ENCODE peak calls at places on chromosomes 12 and 14, in seven cellular contexts. One of them, this sample, is unnamed.

GRCh38 chr12:131831021-131831571 is 2.9 kb downstream of the MMP17 start:
- DNase-seq in gastrocnemius medialis: no peak
- DNase-seq in suprapubic skin: peak; percentile 77
- DNase-seq in sigmoid colon: peak; percentile 66
- DNase-seq in iPS DF 6.9: no peak
- DNase-seq in mucosa of descending colon: no peak
- DNase-seq in heart right ventricle: no peak
- DNase-seq in this sample: no peak

GRCh38 chr14:93857081-93857480 is 68.8 kb upstream of the PRIMA1 start:
- DNase-seq in gastrocnemius medialis: no peak
- DNase-seq in suprapubic skin: no peak
- DNase-seq in sigmoid colon: no peak
- DNase-seq in iPS DF 6.9: no peak
- DNase-seq in mucosa of descending colon: no peak
- DNase-seq in heart right ventricle: no peak
- DNase-seq in this sample: no peak

GRCh38 chr12:30996255-30996654 is 69.7 kb downstream of the TSPAN11 start:
- DNase-seq in gastrocnemius medialis: peak; percentile 27
- DNase-seq in suprapubic skin: no peak
- DNase-seq in sigmoid colon: no peak
- DNase-seq in iPS DF 6.9: no peak
- DNase-seq in mucosa of descending colon: no peak
- DNase-seq in heart right ventricle: no peak
- DNase-seq in this sample: no peak

GRCh38 chr12:22855456-22855855 is 230.5 kb downstream of the ETNK1 start:
- DNase-seq in gastrocnemius medialis: no peak
- DNase-seq in suprapubic skin: no peak
- DNase-seq in sigmoid colon: no peak
- DNase-seq in iPS DF 6.9: no peak
- DNase-seq in mucosa of descending colon: no peak
- DNase-seq in heart right ventricle: no peak
- DNase-seq in this sample: no peak

GRCh38 chr14:72104011-72104613 is 171.9 kb downstream of the RGS6 start:
- DNase-seq in gastrocnemius medialis: no peak
- DNase-seq in suprapubic skin: no peak
- DNase-seq in sigmoid colon: no peak
- DNase-seq in iPS DF 6.9: peak; percentile 29
- DNase-seq in mucosa of descending colon: peak; percentile 12
- DNase-seq in heart right ventricle: peak; percentile 15
- DNase-seq in this sample: peak; percentile 26

GRCh38 chr12:54197037-54197909 is 8.5 kb upstream of the SMUG1 start:
- DNase-seq in gastrocnemius medialis: peak; percentile 95
- DNase-seq in suprapubic skin: no peak
- DNase-seq in sigmoid colon: no peak
- DNase-seq in iPS DF 6.9: no peak
- DNase-seq in mucosa of descending colon: no peak
- DNase-seq in heart right ventricle: no peak
- DNase-seq in this sample: no peak

GRCh38 chr14:89616425-89617141 is 199.6 kb upstream of the FOXN3 start:
- DNase-seq in gastrocnemius medialis: no peak
- DNase-seq in suprapubic skin: no peak
- DNase-seq in sigmoid colon: no peak
- DNase-seq in iPS DF 6.9: no peak
- DNase-seq in mucosa of descending colon: peak; percentile 48
- DNase-seq in heart right ventricle: no peak
- DNase-seq in this sample: peak; percentile 71

GRCh38 chr12:6078378-6079083 is 45.9 kb downstream of the VWF start:
- DNase-seq in gastrocnemius medialis: no peak
- DNase-seq in suprapubic skin: no peak
- DNase-seq in sigmoid colon: no peak
- DNase-seq in iPS DF 6.9: no peak
- DNase-seq in mucosa of descending colon: no peak
- DNase-seq in heart right ventricle: no peak
- DNase-seq in this sample: no peak

GRCh38 chr14:93725993-93726392 is 62.3 kb downstream of the PRIMA1 start:
- DNase-seq in gastrocnemius medialis: no peak
- DNase-seq in suprapubic skin: no peak
- DNase-seq in sigmoid colon: no peak
- DNase-seq in iPS DF 6.9: no peak
- DNase-seq in mucosa of descending colon: no peak
- DNase-seq in heart right ventricle: no peak
- DNase-seq in this sample: no peak

GRCh38 chr12:55492078-55492477 is at the start of gene OR6C68:
- DNase-seq in gastrocnemius medialis: no peak
- DNase-seq in suprapubic skin: no peak
- DNase-seq in sigmoid colon: no peak
- DNase-seq in iPS DF 6.9: no peak
- DNase-seq in mucosa of descending colon: no peak
- DNase-seq in heart right ventricle: no peak
- DNase-seq in this sample: no peak

GRCh38 chr12:14959916-14960315 is 1.5 kb downstream of the ARHGDIB start:
- DNase-seq in gastrocnemius medialis: no peak
- DNase-seq in suprapubic skin: no peak
- DNase-seq in sigmoid colon: no peak
- DNase-seq in iPS DF 6.9: no peak
- DNase-seq in mucosa of descending colon: no peak
- DNase-seq in heart right ventricle: no peak
- DNase-seq in this sample: no peak

GRCh38 chr12:14959463-14959862 is 1.9 kb downstream of the ARHGDIB start:
- DNase-seq in gastrocnemius medialis: no peak
- DNase-seq in suprapubic skin: no peak
- DNase-seq in sigmoid colon: no peak
- DNase-seq in iPS DF 6.9: no peak
- DNase-seq in mucosa of descending colon: no peak
- DNase-seq in heart right ventricle: no peak
- DNase-seq in this sample: no peak

GRCh38 chr12:14958361-14959125 is 2.9 kb downstream of the ARHGDIB start:
- DNase-seq in gastrocnemius medialis: no peak
- DNase-seq in suprapubic skin: no peak
- DNase-seq in sigmoid colon: no peak
- DNase-seq in iPS DF 6.9: no peak
- DNase-seq in mucosa of descending colon: no peak
- DNase-seq in heart right ventricle: no peak
- DNase-seq in this sample: no peak

GRCh38 chr12:14957769-14958168 is 3.6 kb downstream of the ARHGDIB start:
- DNase-seq in gastrocnemius medialis: no peak
- DNase-seq in suprapubic skin: no peak
- DNase-seq in sigmoid colon: no peak
- DNase-seq in iPS DF 6.9: no peak
- DNase-seq in mucosa of descending colon: no peak
- DNase-seq in heart right ventricle: no peak
- DNase-seq in this sample: no peak

GRCh38 chr12:14959126-14959440 is 2.3 kb downstream of the ARHGDIB start:
- DNase-seq in gastrocnemius medialis: no peak
- DNase-seq in suprapubic skin: no peak
- DNase-seq in sigmoid colon: no peak
- DNase-seq in iPS DF 6.9: no peak
- DNase-seq in mucosa of descending colon: no peak
- DNase-seq in heart right ventricle: no peak
- DNase-seq in this sample: no peak
- H3K4me3 ChIP-seq in gastrocnemius medialis: peak overlapping the region; percentile 18
- H3K4me3 ChIP-seq in suprapubic skin: peak overlapping the region; percentile 53
- H3K4me3 ChIP-seq in sigmoid colon: peak overlapping the region; percentile 42
- H3K4me3 ChIP-seq in iPS DF 6.9: no peak overlapping the region
- H3K4me3 ChIP-seq in mucosa of descending colon: no peak overlapping the region
- H3K4me3 ChIP-seq in heart right ventricle: no peak overlapping the region
- H3K4me3 ChIP-seq in this sample: peak overlapping the region; percentile 97

GRCh38 chr12:123762715-123763052 is 583 bp downstream of the DNAH10 start:
- DNase-seq in gastrocnemius medialis: no peak
- DNase-seq in suprapubic skin: no peak
- DNase-seq in sigmoid colon: peak; percentile 42
- DNase-seq in iPS DF 6.9: no peak
- DNase-seq in mucosa of descending colon: peak; percentile 13
- DNase-seq in heart right ventricle: no peak
- DNase-seq in this sample: no peak
- H3K4me3 ChIP-seq in gastrocnemius medialis: no peak overlapping the region
- H3K4me3 ChIP-seq in suprapubic skin: peak overlapping the region; percentile 54
- H3K4me3 ChIP-seq in sigmoid colon: peak overlapping the region; percentile 38
- H3K4me3 ChIP-seq in iPS DF 6.9: peak overlapping the region; percentile 38
- H3K4me3 ChIP-seq in mucosa of descending colon: no peak overlapping the region
- H3K4me3 ChIP-seq in heart right ventricle: no peak overlapping the region
- H3K4me3 ChIP-seq in this sample: no peak overlapping the region

DNA sequence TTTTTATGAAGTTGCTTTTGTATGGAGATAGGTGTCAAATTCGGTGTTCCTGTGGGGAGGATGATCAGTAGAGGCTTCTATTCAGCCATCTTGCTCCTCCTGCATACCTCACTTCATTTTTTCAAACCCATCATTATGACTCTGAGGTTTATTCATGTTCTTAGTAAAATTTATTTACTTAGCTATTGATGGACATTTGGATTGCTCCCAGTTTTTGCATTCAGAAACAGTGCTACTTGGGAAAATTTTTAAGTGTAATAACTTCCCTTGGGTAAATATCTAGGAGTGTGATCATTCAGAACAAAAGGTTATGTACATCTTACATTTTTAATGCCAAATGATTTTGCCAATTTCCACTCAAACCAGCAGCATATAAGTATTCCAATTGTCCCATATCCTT is 208.3 kb downstream of the SYNE2 start:
- DNase-seq in gastrocnemius medialis: no peak
- DNase-seq in suprapubic skin: no peak
- DNase-seq in sigmoid colon: no peak
- DNase-seq in iPS DF 6.9: no peak
- DNase-seq in mucosa of descending colon: no peak
- DNase-seq in heart right ventricle: no peak
- DNase-seq in this sample: no peak
- H3K4me3 ChIP-seq in gastrocnemius medialis: no peak overlapping the region
- H3K4me3 ChIP-seq in suprapubic skin: no peak overlapping the region
- H3K4me3 ChIP-seq in sigmoid colon: no peak overlapping the region
- H3K4me3 ChIP-seq in iPS DF 6.9: no peak overlapping the region
- H3K4me3 ChIP-seq in mucosa of descending colon: no peak overlapping the region
- H3K4me3 ChIP-seq in heart right ventricle: no peak overlapping the region
- H3K4me3 ChIP-seq in this sample: no peak overlapping the region

GRCh38 chr14:50394713-50395112 is 2.0 kb downstream of the CDKL1 start:
- DNase-seq in gastrocnemius medialis: no peak
- DNase-seq in suprapubic skin: no peak
- DNase-seq in sigmoid colon: no peak
- DNase-seq in iPS DF 6.9: no peak
- DNase-seq in mucosa of descending colon: no peak
- DNase-seq in heart right ventricle: no peak
- DNase-seq in this sample: no peak
- H3K4me3 ChIP-seq in gastrocnemius medialis: no peak overlapping the region
- H3K4me3 ChIP-seq in suprapubic skin: peak overlapping the region; percentile 81
- H3K4me3 ChIP-seq in sigmoid colon: peak overlapping the region; percentile 72
- H3K4me3 ChIP-seq in iPS DF 6.9: no peak overlapping the region
- H3K4me3 ChIP-seq in mucosa of descending colon: no peak overlapping the region
- H3K4me3 ChIP-seq in heart right ventricle: no peak overlapping the region
- H3K4me3 ChIP-seq in this sample: no peak overlapping the region

DNA sequence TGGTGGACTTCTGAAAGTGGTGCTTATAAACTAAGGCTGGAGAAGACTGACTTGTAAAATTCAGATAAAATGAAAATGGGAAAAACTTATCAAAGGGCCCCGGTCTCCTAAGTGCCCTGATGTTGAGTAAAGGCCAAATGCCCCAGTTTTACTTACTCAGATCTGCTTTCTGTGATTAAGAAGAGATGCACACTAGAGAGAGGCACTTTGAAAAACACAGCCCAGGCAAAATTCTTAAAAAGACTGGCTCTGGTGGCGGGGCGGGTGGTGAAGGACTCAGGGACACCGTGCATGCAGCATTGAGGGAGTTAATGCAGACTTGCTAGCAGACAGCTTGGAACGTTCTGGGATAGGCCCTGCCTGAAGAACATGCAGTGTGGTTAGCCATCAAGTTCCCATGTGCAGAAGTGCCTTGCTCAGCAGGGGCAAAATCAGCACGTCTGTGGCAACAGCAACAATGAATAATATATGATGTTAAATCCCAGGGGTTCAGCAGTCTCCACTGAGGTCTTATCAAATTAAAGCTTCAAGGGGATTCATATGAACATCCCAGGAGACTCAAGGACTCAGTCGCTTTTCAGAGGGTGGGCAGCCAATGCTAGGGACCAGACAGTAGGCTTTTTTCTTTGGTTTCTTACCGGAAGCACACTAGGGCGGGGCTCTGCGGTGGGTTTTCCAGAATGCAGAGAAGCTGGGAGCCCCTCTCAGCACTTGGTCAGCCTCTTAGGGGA is 105.0 kb downstream of the DAD1 start:
- DNase-seq in gastrocnemius medialis: no peak
- DNase-seq in suprapubic skin: no peak
- DNase-seq in sigmoid colon: no peak
- DNase-seq in iPS DF 6.9: no peak
- DNase-seq in mucosa of descending colon: no peak
- DNase-seq in heart right ventricle: no peak
- DNase-seq in this sample: no peak
- H3K4me3 ChIP-seq in gastrocnemius medialis: no peak overlapping the region
- H3K4me3 ChIP-seq in suprapubic skin: no peak overlapping the region
- H3K4me3 ChIP-seq in sigmoid colon: no peak overlapping the region
- H3K4me3 ChIP-seq in iPS DF 6.9: no peak overlapping the region
- H3K4me3 ChIP-seq in mucosa of descending colon: no peak overlapping the region
- H3K4me3 ChIP-seq in heart right ventricle: no peak overlapping the region
- H3K4me3 ChIP-seq in this sample: no peak overlapping the region

GRCh38 chr14:92323031-92323915 is at the start of gene SLC24A4:
- DNase-seq in gastrocnemius medialis: no peak
- DNase-seq in suprapubic skin: no peak
- DNase-seq in sigmoid colon: no peak
- DNase-seq in iPS DF 6.9: no peak
- DNase-seq in mucosa of descending colon: no peak
- DNase-seq in heart right ventricle: peak; percentile 19
- DNase-seq in this sample: no peak
- H3K4me3 ChIP-seq in gastrocnemius medialis: peak within 1 kb of the TSS; percentile 43
- H3K4me3 ChIP-seq in suprapubic skin: peak within 1 kb of the TSS; percentile 51
- H3K4me3 ChIP-seq in sigmoid colon: peak within 1 kb of the TSS; percentile 48
- H3K4me3 ChIP-seq in iPS DF 6.9: peak within 1 kb of the TSS; percentile 49
- H3K4me3 ChIP-seq in mucosa of descending colon: no peak within 1 kb of the TSS
- H3K4me3 ChIP-seq in heart right ventricle: peak within 1 kb of the TSS; percentile 24
- H3K4me3 ChIP-seq in this sample: no peak within 1 kb of the TSS

GRCh38 chr12:132888852-132889251 is 1.4 kb upstream of the CHFR start:
- DNase-seq in gastrocnemius medialis: no peak
- DNase-seq in suprapubic skin: no peak
- DNase-seq in sigmoid colon: no peak
- DNase-seq in iPS DF 6.9: no peak
- DNase-seq in mucosa of descending colon: no peak
- DNase-seq in heart right ventricle: no peak
- DNase-seq in this sample: no peak
- H3K4me3 ChIP-seq in gastrocnemius medialis: peak overlapping the region; percentile 89
- H3K4me3 ChIP-seq in suprapubic skin: no peak overlapping the region
- H3K4me3 ChIP-seq in sigmoid colon: no peak overlapping the region
- H3K4me3 ChIP-seq in iPS DF 6.9: no peak overlapping the region
- H3K4me3 ChIP-seq in mucosa of descending colon: no peak overlapping the region
- H3K4me3 ChIP-seq in heart right ventricle: no peak overlapping the region
- H3K4me3 ChIP-seq in this sample: no peak overlapping the region

GRCh38 chr14:56005580-56006053 is 112.6 kb upstream of the PELI2 start:
- DNase-seq in gastrocnemius medialis: no peak
- DNase-seq in suprapubic skin: no peak
- DNase-seq in sigmoid colon: no peak
- DNase-seq in iPS DF 6.9: no peak
- DNase-seq in mucosa of descending colon: no peak
- DNase-seq in heart right ventricle: no peak
- DNase-seq in this sample: no peak
- H3K4me3 ChIP-seq in gastrocnemius medialis: no peak overlapping the region
- H3K4me3 ChIP-seq in suprapubic skin: no peak overlapping the region
- H3K4me3 ChIP-seq in sigmoid colon: no peak overlapping the region
- H3K4me3 ChIP-seq in iPS DF 6.9: no peak overlapping the region
- H3K4me3 ChIP-seq in mucosa of descending colon: no peak overlapping the region
- H3K4me3 ChIP-seq in heart right ventricle: no peak overlapping the region
- H3K4me3 ChIP-seq in this sample: no peak overlapping the region